ENCODE peak calls at places on chromosomes 3 and 15, in ten cellular contexts. E is stimulated activated CD8-positive, alpha-beta memory T cell treated with anti-CD3 and anti-CD28 coated beads, Interleukin-15, amount 100 ng/mL, for 1 hour; D is NCI-H1048; S is AG09309; Z is endothelial cell; V is GM04504; Y is iPS-NIHi11; C is CD4-positive, alpha-beta memory T cell; R is Calu3; A is psoas muscle. Q is an unnamed sample.

GRCh38 chr15:88803920-88804247 is 648 bp downstream of the ACAN start:
- DNase-seq in Y (no peak), A (no peak), V (no peak), C (no peak), E (no peak), Z (no peak), S (no peak), R (no peak), D (no peak), Q (no peak)

GRCh38 chr15:78129098-78130011 is 1.9 kb downstream of the CIB2 start:
- DNase-seq in Y (peak), C (no peak), V (no peak), S (no peak), D (no peak), R (no peak), A (peak), E (no peak), Z (no peak), Q (no peak)

GRCh38 chr3:48553886-48554845 is 2.4 kb downstream of the PFKFB4 start:
- DNase-seq in Y (no peak), D (no peak), E (no peak), V (no peak), R (no peak), Z (no peak), A (no peak), C (no peak), S (no peak), Q (no peak)

GRCh38 chr3:24545917-24546316 is 51.3 kb upstream of the THRB start:
- DNase-seq in Z (no peak), Y (no peak), D (no peak), A (peak), E (no peak), V (peak), R (no peak), C (no peak), S (peak), Q (no peak)

GRCh38 chr3:37713820-37714204 is 147.9 kb upstream of the CTDSPL start:
- DNase-seq in C (no peak), V (no peak), S (no peak), Z (no peak), A (no peak), Y (no peak), E (no peak), D (no peak), R (no peak), Q (no peak)

GRCh38 chr3:41846850-41847249 is 115.1 kb downstream of the ULK4 start:
- DNase-seq in Z (no peak), R (no peak), E (no peak), S (no peak), V (no peak), Y (no peak), C (no peak), A (no peak), D (no peak), Q (no peak)

GRCh38 chr3:59771760-59772159 is 721.9 kb upstream of the CFAP20DC start:
- DNase-seq in A (no peak), V (peak), D (no peak), R (no peak), Z (no peak), E (no peak), Y (no peak), S (peak), C (no peak), Q (no peak)

GRCh38 chr3:32493437-32494414 is 8.9 kb downstream of the CMTM6 start:
- DNase-seq in C (no peak), R (no peak), E (no peak), D (no peak), Z (no peak), Y (peak), V (no peak), A (no peak), S (no peak), Q (no peak)

GRCh38 chr15:75170203-75170602 is 31.5 kb upstream of the C15orf39 start:
- DNase-seq in E (no peak), A (no peak), Y (no peak), R (no peak), S (no peak), Z (no peak), C (no peak), V (no peak), D (no peak), Q (no peak)

GRCh38 chr15:100704281-100705055 is 102.1 kb downstream of the ASB7 start:
- DNase-seq in Y (no peak), D (no peak), C (no peak), V (peak), S (peak), R (no peak), A (no peak), E (no peak), Z (no peak), Q (no peak)

GRCh38 chr3:108031893-108032292 is 58.9 kb downstream of the CD47 start:
- DNase-seq in D (no peak), Z (no peak), S (no peak), R (peak), E (no peak), Y (no peak), C (no peak), A (no peak), V (no peak), Q (no peak)

GRCh38 chr3:14867936-14868570 is 49.3 kb downstream of the FGD5 start:
- DNase-seq in Z (no peak), V (no peak), A (no peak), Y (no peak), D (no peak), R (no peak), E (no peak), S (no peak), C (no peak), Q (no peak)

GRCh38 chr3:142902356-142902755 is 13.5 kb upstream of the PCOLCE2 start:
- DNase-seq in A (no peak), S (no peak), V (no peak), D (no peak), E (no peak), C (no peak), Y (no peak), Z (no peak), R (no peak), Q (no peak)

GRCh38 chr15:58643996-58644395 is 105.5 kb downstream of the ADAM10 start:
- DNase-seq in A (no peak), Y (no peak), E (no peak), R (no peak), D (no peak), V (no peak), Z (no peak), S (no peak), C (no peak), Q (no peak)

GRCh38 chr15:33086500-33087141 is 107.9 kb downstream of the FMN1 start:
- DNase-seq in A (no peak), S (no peak), E (no peak), C (peak), Y (no peak), R (no peak), Z (no peak), D (no peak), V (peak), Q (peak)

GRCh38 chr3:192887047-192887446 is 30.6 kb downstream of the MB21D2 start:
- DNase-seq in S (no peak), E (no peak), D (no peak), A (no peak), Z (no peak), V (no peak), Y (no peak), C (peak), R (peak), Q (no peak)

GRCh38 chr3:107216711-107217110 is 160.5 kb upstream of the CCDC54 start:
- DNase-seq in Y (no peak), A (no peak), E (no peak), D (no peak), R (peak), S (peak), V (peak), C (no peak), Z (no peak), Q (no peak)

GRCh38 chr3:122105626-122106025 is 50.5 kb downstream of the CD86 start:
- DNase-seq in R (peak), Z (no peak), D (no peak), S (no peak), Y (no peak), E (no peak), C (no peak), A (no peak), V (no peak), Q (no peak)

GRCh38 chr3:127915937-127916480 is 977 bp downstream of the KBTBD12 start:
- DNase-seq in C (no peak), A (no peak), Z (no peak), D (no peak), S (no peak), E (no peak), V (no peak), Y (no peak), R (no peak), Q (no peak)

GRCh38 chr3:134850761-134851160 is 55.7 kb downstream of the EPHB1 start:
- DNase-seq in E (no peak), V (no peak), A (peak), C (no peak), Z (no peak), D (no peak), Y (no peak), R (no peak), S (no peak), Q (no peak)

GRCh38 chr15:85742186-85742751 is 52.5 kb downstream of the KLHL25 start:
- DNase-seq in Z (no peak), S (no peak), E (no peak), A (no peak), V (no peak), D (no peak), C (no peak), R (no peak), Y (no peak), Q (no peak)

GRCh38 chr3:47780727-47781325 is 867 bp downstream of the SMARCC1 start:
- DNase-seq in Z (no peak), V (no peak), C (peak), S (no peak), R (no peak), A (no peak), Y (no peak), E (no peak), D (no peak), Q (no peak)

GRCh38 chr15:84816694-84817460 is at the start of gene ALPK3:
- DNase-seq in A (peak), Z (peak), D (no peak), Y (peak), S (no peak), E (no peak), R (no peak), V (no peak), C (no peak), Q (no peak)